ENCODE peak calls at places on chromosomes 7 and 10, in seven cellular contexts. H is heart right ventricle; M is breast epithelium; N is GM23248; Z is naive thymus-derived CD4-positive, alpha-beta T cell; V is tibial artery; O is A673. D is an unnamed sample. For H3K4me1, the result is how much of the 10 kb centered on the place peaks cover.

GRCh38 chr10:44969854-44970253 is 8.8 kb downstream of the DEPP1 start:
- DNase-seq in Z (no peak), N (no peak), O (no peak), H (peak), V (no peak), M (no peak), D (no peak)

GRCh38 chr7:30255096-30255769 is 29.2 kb upstream of the ZNRF2 start:
- DNase-seq in O (no peak), N (no peak), Z (no peak), H (no peak), M (no peak), V (no peak), D (no peak)

GRCh38 chr10:93420091-93420490 is 62.0 kb downstream of the MYOF start:
- DNase-seq in V (no peak), O (no peak), H (no peak), Z (no peak), M (no peak), N (no peak), D (no peak)

GRCh38 chr7:147525295-147525694 is 1065.3 kb upstream of the C7orf33 start:
- DNase-seq in N (no peak), O (no peak), Z (no peak), V (no peak), H (no peak), M (no peak), D (no peak)

GRCh38 chr7:76423666-76424412 is 911 bp upstream of the ZP3 start:
- DNase-seq in N (peak), O (no peak), H (no peak), M (peak), V (no peak), Z (no peak), D (no peak)

GRCh38 chr10:17528296-17528862 is 74.0 kb upstream of the ST8SIA6 start:
- DNase-seq in V (no peak), O (no peak), H (no peak), M (no peak), N (no peak), Z (no peak), D (no peak)

GRCh38 chr10:80154978-80155695 is 22.6 kb downstream of the PLAC9 start:
- DNase-seq in H (no peak), M (peak), Z (no peak), N (peak), O (no peak), V (peak), D (peak)

GRCh38 chr10:32979041-32979440 is 21.0 kb upstream of the ITGB1 start:
- DNase-seq in O (no peak), Z (no peak), N (peak), M (no peak), V (no peak), H (no peak), D (no peak)

GRCh38 chr10:48306870-48307531 is 524 bp downstream of the MAPK8 start:
- DNase-seq in O (peak), M (no peak), Z (peak), V (peak), H (peak), N (peak), D (peak)

GRCh38 chr10:97335188-97335619 is 675 bp upstream of the FRAT2 start:
- DNase-seq in O (no peak), Z (no peak), M (no peak), H (peak), N (no peak), V (no peak), D (peak)

GRCh38 chr7:100942038-100942774 is 7.1 kb upstream of the MUC3A start:
- DNase-seq in Z (no peak), N (no peak), H (no peak), O (no peak), V (no peak), M (no peak), D (no peak)

GRCh38 chr10:90352288-90352687 is 505.6 kb downstream of the HTR7 start:
- DNase-seq in H (no peak), V (no peak), Z (no peak), O (no peak), N (no peak), M (no peak), D (no peak)

GRCh38 chr7:106774213-106774767 is 90.8 kb upstream of the PIK3CG start:
- DNase-seq in O (no peak), M (no peak), Z (no peak), V (no peak), N (no peak), H (no peak), D (no peak)
- H3K4me3 ChIP-seq in O (no peak), M (no peak), Z (no peak), V (no peak), N (no peak), H (no peak), D (peak)

GRCh38 chr7:23013715-23014649 is at the start of gene HYCC1:
- DNase-seq in M (peak), O (peak), Z (peak), H (peak), N (peak), V (peak), D (peak)
- H3K4me1 ChIP-seq in M (under half), O (under half), Z (under half), H (under half), N (under half), V (under half), D (under half)

GRCh38 chr7:27096756-27097514 is 1.1 kb upstream of the HOXA1 start:
- DNase-seq in M (no peak), H (no peak), O (no peak), V (no peak), Z (no peak), N (peak), D (no peak)

GRCh38 chr7:27095897-27096755 is at the start of gene HOXA1:
- DNase-seq in H (no peak), Z (peak), V (peak), N (peak), M (peak), O (peak), D (peak)

GRCh38 chr7:27099224-27099838 is 3.2 kb downstream of the HOXA2 start:
- DNase-seq in M (no peak), O (no peak), H (no peak), N (no peak), Z (no peak), V (no peak), D (no peak)

GRCh38 chr7:27098493-27099223 is 2.9 kb upstream of the HOXA1 start:
- DNase-seq in N (peak), O (no peak), H (no peak), Z (no peak), V (no peak), M (no peak), D (no peak)

GRCh38 chr7:27097686-27098492 is 2.1 kb upstream of the HOXA1 start:
- DNase-seq in O (no peak), V (no peak), N (peak), M (no peak), Z (no peak), H (no peak), D (no peak)
- H3K4me3 ChIP-seq in O (no peak), V (peak), N (peak), M (peak), Z (no peak), H (no peak), D (peak)

GRCh38 chr7:149834601-149835000 is 3.6 kb upstream of the ZNF862 start:
- DNase-seq in O (no peak), H (no peak), N (no peak), Z (no peak), V (no peak), M (no peak), D (no peak)
- H3K4me1 ChIP-seq in O (under half), H (under half), N (under half), Z (under half), V (under half), M (under half), D (under half)

DNA sequence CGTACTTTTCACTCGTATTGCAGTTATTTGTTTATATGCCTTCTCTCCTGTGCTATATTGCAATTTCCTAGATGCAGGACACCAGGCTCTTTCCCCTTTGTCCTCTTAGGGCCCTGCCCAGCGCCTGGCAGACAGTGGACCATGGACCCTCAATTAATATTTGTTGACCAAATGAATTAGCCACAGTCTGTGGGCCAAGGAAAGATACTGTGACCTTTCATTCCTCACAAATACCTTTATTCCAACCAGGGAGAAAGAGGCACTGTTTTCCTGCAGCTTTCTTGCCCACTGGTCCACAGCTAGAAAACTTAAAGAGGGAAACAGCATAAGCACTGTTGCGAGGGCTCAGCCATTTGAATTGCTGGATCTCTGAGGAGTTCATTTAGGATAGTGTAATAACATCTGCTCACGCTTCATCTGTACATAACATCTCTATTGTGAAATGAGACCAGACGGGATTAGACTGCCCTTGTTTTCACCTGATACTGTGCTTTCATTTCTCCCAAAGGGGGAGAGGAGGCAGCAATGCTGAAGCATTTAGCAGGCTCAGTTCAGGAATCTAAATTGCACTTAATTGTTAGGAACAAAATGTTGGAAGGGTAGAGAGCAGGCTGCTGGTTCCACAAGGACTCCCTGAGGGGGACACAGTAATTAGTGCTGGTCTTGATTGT is 46.7 kb downstream of the TNS3 start:
- DNase-seq in N (peak), M (no peak), H (no peak), V (peak), O (no peak), Z (no peak), D (no peak)
- H3K4me3 ChIP-seq in N (peak), M (no peak), H (no peak), V (no peak), O (no peak), Z (no peak), D (no peak)

DNA sequence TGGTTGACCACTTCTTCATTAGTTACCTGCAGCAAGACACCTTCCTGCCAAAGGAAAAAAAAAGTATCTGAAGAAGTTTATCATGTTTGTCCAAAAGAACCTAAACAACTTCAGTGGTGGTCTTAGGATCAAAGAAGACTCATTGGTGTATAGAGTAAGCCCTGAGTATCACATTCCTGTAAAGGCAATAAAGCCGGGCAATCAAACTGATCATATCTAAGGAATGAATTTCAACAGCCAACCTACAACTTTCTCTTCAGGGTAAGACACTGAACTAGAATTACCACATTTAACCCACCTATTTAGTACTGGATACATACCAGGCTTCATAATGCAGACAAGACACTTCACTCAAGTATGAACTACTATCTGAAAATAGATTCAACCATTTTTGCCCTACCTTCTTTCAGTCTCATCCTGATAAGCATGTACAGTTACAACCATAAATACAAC is 10.1 kb downstream of the HNRNPA2B1 start:
- DNase-seq in M (no peak), V (no peak), Z (no peak), H (no peak), N (no peak), O (no peak), D (no peak)
- H3K4me1 ChIP-seq in M (under half), V (under half), Z (under half), H (under half), N (under half), O (under half), D (under half)

DNA sequence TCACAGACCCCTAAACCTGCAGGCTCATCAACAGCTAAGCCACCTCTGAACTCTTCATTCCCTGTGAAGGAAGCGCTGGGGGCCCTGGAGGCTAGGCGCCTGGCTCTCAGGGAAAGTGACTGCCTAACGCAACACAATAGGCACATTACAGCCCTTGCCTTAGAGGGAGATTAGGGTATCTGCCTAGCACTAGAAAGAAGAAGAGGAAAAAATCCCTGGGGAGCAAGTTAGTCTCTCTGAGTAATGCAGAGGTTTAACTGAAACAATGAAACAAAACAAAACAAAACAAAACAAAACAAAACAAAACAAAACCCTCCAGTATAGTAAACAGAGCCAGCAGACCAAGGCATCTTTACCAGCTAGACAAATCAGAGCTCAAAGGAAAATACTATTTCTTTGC is 2.6 kb downstream of the ZNF777 start:
- DNase-seq in M (no peak), H (no peak), O (peak), V (no peak), N (peak), Z (no peak), D (peak)
- H3K4me3 ChIP-seq in M (no peak), H (no peak), O (peak), V (no peak), N (peak), Z (no peak), D (no peak)

DNA sequence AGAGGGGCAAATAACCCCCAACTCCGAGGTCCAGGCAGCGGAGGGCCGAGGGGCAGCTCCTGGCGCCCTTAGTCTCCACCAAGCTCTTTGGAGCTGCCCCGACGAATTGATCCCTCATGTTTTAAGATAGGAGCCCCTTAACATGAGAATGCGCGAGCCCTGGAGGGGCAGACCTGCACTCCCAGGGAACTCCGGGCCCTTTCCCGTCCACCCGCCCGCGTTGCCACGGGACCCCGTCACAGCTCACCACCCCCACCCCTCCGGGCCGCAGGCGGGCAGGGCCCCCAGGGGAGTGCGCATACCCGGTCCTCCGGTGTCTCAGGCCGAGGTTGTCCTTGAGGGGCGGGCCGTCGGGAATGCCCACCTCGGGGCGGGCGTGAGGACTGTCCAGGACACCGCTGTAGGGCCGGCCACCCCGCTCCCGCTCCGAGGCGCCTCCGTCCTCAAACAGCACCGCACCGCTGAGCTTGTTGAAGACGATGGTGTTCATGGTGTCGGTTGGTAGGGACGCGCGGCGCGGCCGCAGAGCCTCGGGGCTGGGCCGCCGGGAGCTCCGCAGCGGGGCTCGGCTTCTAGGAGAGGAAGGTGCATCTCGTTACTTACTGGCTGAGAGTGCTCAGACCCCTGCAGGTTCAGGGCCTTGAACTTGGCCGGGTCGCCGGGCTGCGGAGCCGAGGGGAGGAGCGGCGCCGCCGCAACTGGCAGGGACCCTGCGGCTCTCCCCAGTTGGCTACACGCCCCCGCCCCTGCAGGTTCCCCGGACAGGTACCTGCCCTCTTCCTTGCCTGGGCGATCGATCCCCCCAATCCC is 2.5 kb downstream of the MKX start:
- DNase-seq in M (no peak), Z (no peak), N (peak), V (peak), H (no peak), O (peak), D (peak)
- H3K4me1 ChIP-seq in M (under half), Z (under half), N (under half), V (under half), H (under half), O (under half), D (under half)

GRCh38 chr7:48455363-48455762 is 284.1 kb downstream of the ABCA13 start:
- DNase-seq in O (no peak), H (no peak), Z (no peak), M (no peak), V (no peak), N (no peak), D (no peak)
- H3K4me3 ChIP-seq in O (no peak), H (no peak), Z (no peak), M (no peak), V (no peak), N (no peak), D (no peak)

D was measured in SJSA1.